ENCODE peak calls at places on chromosomes 6 and 20, in five cellular contexts. Q is fibroblast of lung, D is transverse colon, I is AG10803, U is BE2C. X is an unnamed sample.
A peak's percentile ranks its signal among the peaks of the same experiment; 100 is the strongest.

GRCh38 chr20:18902181-18902725 is 88.7 kb downstream of the SCP2D1 start:
- DNase-seq in Q (no peak), D (no peak), I (no peak), U (no peak), X (no peak)

GRCh38 chr6:13741358-13741757 is 29.7 kb upstream of the RANBP9 start:
- DNase-seq in Q (no peak), D (no peak), I (no peak), U (no peak), X (no peak)

GRCh38 chr6:17930321-17930993 is 57.0 kb downstream of the KIF13A start:
- DNase-seq in Q (peak; percentile 72), D (no peak), I (peak; percentile 27), U (no peak), X (no peak)

GRCh38 chr20:58832442-58832841 is 18.3 kb downstream of the GNAS-AS1 start:
- DNase-seq in Q (no peak), D (no peak), I (no peak), U (no peak), X (peak; percentile 38)

GRCh38 chr20:32167552-32167951 is 40.0 kb downstream of the PLAGL2 start:
- DNase-seq in Q (no peak), D (no peak), I (no peak), U (no peak), X (no peak)

GRCh38 chr20:44695295-44696230 is 19.6 kb upstream of the CCN5 start:
- DNase-seq in Q (peak; percentile 47), D (no peak), I (peak; percentile 91), U (no peak), X (peak; percentile 69)

GRCh38 chr6:142913511-142914047 is 31.4 kb downstream of the HIVEP2 start:
- DNase-seq in Q (no peak), D (peak; percentile 57), I (no peak), U (no peak), X (no peak)

GRCh38 chr6:34350100-34350936 is 42.2 kb downstream of the NUDT3 start:
- DNase-seq in Q (no peak), D (no peak), I (peak; percentile 17), U (no peak), X (peak; percentile 49)

GRCh38 chr20:25380945-25381614 is 9.6 kb downstream of the ABHD12 start:
- DNase-seq in Q (no peak), D (no peak), I (no peak), U (no peak), X (no peak)

GRCh38 chr6:42007286-42007685 is 43.0 kb upstream of the TAF8 start:
- DNase-seq in Q (no peak), D (no peak), I (no peak), U (no peak), X (no peak)

GRCh38 chr6:9620687-9621086 is 794.2 kb downstream of the TFAP2A start:
- DNase-seq in Q (no peak), D (no peak), I (no peak), U (no peak), X (no peak)

GRCh38 chr20:50333856-50334255 is 143.2 kb downstream of the CEBPB start:
- DNase-seq in Q (peak; percentile 95), D (no peak), I (peak; percentile 96), U (no peak), X (peak; percentile 86)

GRCh38 chr20:13008761-13009681 is at the start of gene SPTLC3:
- DNase-seq in Q (peak; percentile 62), D (peak; percentile 62), I (peak; percentile 45), U (no peak), X (peak; percentile 61)

GRCh38 chr6:39707962-39708683 is 17.1 kb downstream of the KIF6 start:
- DNase-seq in Q (peak; percentile 30), D (no peak), I (peak; percentile 74), U (no peak), X (no peak)

GRCh38 chr6:24752917-24753486 is 21.7 kb upstream of the GMNN start:
- DNase-seq in Q (no peak), D (no peak), I (no peak), U (no peak), X (no peak)

GRCh38 chr6:152905551-152906299 is 77.1 kb downstream of the FBXO5 start:
- DNase-seq in Q (no peak), D (no peak), I (no peak), U (no peak), X (no peak)

GRCh38 chr20:47281376-47281775 is 75.1 kb downstream of the ZMYND8 start:
- DNase-seq in Q (no peak), D (no peak), I (no peak), U (no peak), X (no peak)

GRCh38 chr20:34302312-34302722 is 838 bp downstream of the AHCY start:
- DNase-seq in Q (peak; percentile 57), D (no peak), I (peak; percentile 59), U (no peak), X (peak; percentile 53)

GRCh38 chr6:154950979-154951378 is 44.1 kb upstream of the TIAM2 start:
- DNase-seq in Q (no peak), D (no peak), I (no peak), U (no peak), X (no peak)

GRCh38 chr6:167952512-167952859 is 45.0 kb upstream of the KIF25 start:
- DNase-seq in Q (no peak), D (no peak), I (no peak), U (no peak), X (no peak)

GRCh38 chr20:53737404-53738038 is 143.9 kb upstream of the ZNF217 start:
- DNase-seq in Q (peak; percentile 51), D (no peak), I (peak; percentile 74), U (no peak), X (peak; percentile 20)

GRCh38 chr20:53736757-53737403 is 143.2 kb upstream of the ZNF217 start:
- DNase-seq in Q (peak; percentile 67), D (no peak), I (peak; percentile 76), U (no peak), X (peak; percentile 81)

GRCh38 chr20:53738039-53738944 is 144.7 kb upstream of the ZNF217 start:
- DNase-seq in Q (peak; percentile 90), D (peak; percentile 47), I (peak; percentile 98), U (peak; percentile 81), X (peak; percentile 85)

GRCh38 chr20:53739799-53740785 is 146.5 kb upstream of the ZNF217 start:
- DNase-seq in Q (peak; percentile 54), D (no peak), I (peak; percentile 47), U (no peak), X (peak; percentile 29)

GRCh38 chr20:53738945-53739798 is 145.5 kb upstream of the ZNF217 start:
- DNase-seq in Q (peak; percentile 67), D (no peak), I (peak; percentile 29), U (no peak), X (peak; percentile 12)
- H3K4me3 ChIP-seq in Q (no peak overlapping the region), D (no peak overlapping the region), I (peak overlapping the region; percentile 54), U (peak overlapping the region; percentile 38), X (no peak overlapping the region)

GRCh38 chr6:32108094-32108627 is 977 bp downstream of the TNXB start:
- DNase-seq in Q (no peak), D (peak; percentile 48), I (peak; percentile 38), U (no peak), X (peak; percentile 22)
- H3K4me3 ChIP-seq in Q (peak overlapping the region; percentile 13), D (peak overlapping the region; percentile 23), I (peak overlapping the region; percentile 41), U (no peak overlapping the region), X (no peak overlapping the region)

GRCh38 chr6:44073612-44074382 is 53.5 kb downstream of the MRPL14 start:
- DNase-seq in Q (no peak), D (no peak), I (peak; percentile 49), U (peak; percentile 39), X (no peak)
- H3K4me3 ChIP-seq in Q (no peak overlapping the region), D (peak overlapping the region; percentile 38), I (peak overlapping the region; percentile 30), U (peak overlapping the region; percentile 53), X (peak overlapping the region; percentile 46)

GRCh38 chr6:158561938-158562337 is 2.0 kb downstream of the TMEM181 start:
- DNase-seq in Q (no peak), D (no peak), I (no peak), U (no peak), X (no peak)
- H3K4me3 ChIP-seq in Q (no peak overlapping the region), D (no peak overlapping the region), I (peak overlapping the region; percentile 72), U (peak overlapping the region; percentile 67), X (peak overlapping the region; percentile 84)

X was measured in choroid plexus epithelial cell.